ENCODE peak calls at places on chromosomes 1 and 21, in seven cellular contexts. D is astrocyte of the spinal cord, B is heart left ventricle, R is body of pancreas, O is OCI-LY7, I is fibroblast of the aortic adventitia, E is fibroblast of lung. C is an unnamed sample.

GRCh38 chr1:154784924-154785531 is 85.1 kb downstream of the KCNN3 start:
- DNase-seq in D (no peak), B (no peak), R (peak), O (peak), I (no peak), E (no peak), C (peak)

GRCh38 chr1:24702511-24703293 is 42.5 kb upstream of the CLIC4 start:
- DNase-seq in D (peak), B (peak), R (no peak), O (no peak), I (peak), E (peak), C (no peak)

GRCh38 chr1:218164111-218164929 is 120.8 kb upstream of the RRP15 start:
- DNase-seq in D (peak), B (peak), R (peak), O (peak), I (peak), E (peak), C (no peak)

GRCh38 chr1:10975567-10976326 is 36.7 kb upstream of the TARDBP start:
- DNase-seq in D (peak), B (no peak), R (peak), O (no peak), I (peak), E (peak), C (no peak)

GRCh38 chr1:234996245-234996757 is 132.3 kb downstream of the TOMM20 start:
- DNase-seq in D (no peak), B (no peak), R (no peak), O (no peak), I (no peak), E (peak), C (no peak)

GRCh38 chr1:58885998-58886397 is 102.2 kb upstream of the JUN start:
- DNase-seq in D (peak), B (no peak), R (peak), O (no peak), I (no peak), E (peak), C (no peak)

GRCh38 chr1:185670187-185670627 is 64.0 kb upstream of the HMCN1 start:
- DNase-seq in D (peak), B (peak), R (peak), O (no peak), I (peak), E (peak), C (no peak)

GRCh38 chr1:67313934-67314671 is 6.4 kb downstream of the IL12RB2 start:
- DNase-seq in D (no peak), B (no peak), R (no peak), O (no peak), I (no peak), E (no peak), C (no peak)

GRCh38 chr1:8822383-8823294 is 5.2 kb upstream of the RERE start:
- DNase-seq in D (peak), B (peak), R (no peak), O (no peak), I (peak), E (peak), C (no peak)

GRCh38 chr1:29647581-29647980 is 411.3 kb downstream of the PTPRU start:
- DNase-seq in D (no peak), B (no peak), R (no peak), O (no peak), I (peak), E (peak), C (no peak)

GRCh38 chr1:18100493-18101063 is 7.0 kb upstream of the IGSF21 start:
- DNase-seq in D (peak), B (peak), R (peak), O (peak), I (peak), E (peak), C (peak)

GRCh38 chr1:154427173-154428139 is 22.3 kb downstream of the IL6R start:
- DNase-seq in D (no peak), B (peak), R (peak), O (no peak), I (peak), E (peak), C (no peak)

GRCh38 chr1:162283657-162284056 is 93.0 kb downstream of the SPATA46 start:
- DNase-seq in D (no peak), B (peak), R (peak), O (no peak), I (no peak), E (no peak), C (no peak)

GRCh38 chr1:30384286-30385245 is 338.8 kb downstream of the MATN1 start:
- DNase-seq in D (no peak), B (no peak), R (no peak), O (no peak), I (no peak), E (no peak), C (no peak)

GRCh38 chr1:116769994-116770393 is 15.8 kb downstream of the CD2 start:
- DNase-seq in D (no peak), B (no peak), R (no peak), O (no peak), I (no peak), E (no peak), C (no peak)

GRCh38 chr1:207815913-207816312 is 64.1 kb downstream of the CD46 start:
- DNase-seq in D (no peak), B (no peak), R (no peak), O (no peak), I (no peak), E (peak), C (no peak)

GRCh38 chr1:58293388-58293787 is 253.1 kb downstream of the OMA1 start:
- DNase-seq in D (no peak), B (no peak), R (no peak), O (no peak), I (peak), E (no peak), C (no peak)

GRCh38 chr1:33443067-33443704 is 12.3 kb upstream of the PHC2 start:
- DNase-seq in D (no peak), B (no peak), R (no peak), O (no peak), I (peak), E (peak), C (no peak)

GRCh38 chr1:21338568-21339401 is 48.5 kb upstream of the ECE1 start:
- DNase-seq in D (peak), B (peak), R (peak), O (no peak), I (peak), E (peak), C (no peak)

GRCh38 chr1:6108937-6109636 is 63.4 kb downstream of the KCNAB2 start:
- DNase-seq in D (peak), B (no peak), R (peak), O (peak), I (peak), E (peak), C (peak)

GRCh38 chr1:19011832-19012231 is 55.4 kb upstream of the IFFO2 start:
- DNase-seq in D (no peak), B (no peak), R (no peak), O (no peak), I (no peak), E (no peak), C (no peak)

GRCh38 chr1:14733053-14733778 is 134.7 kb downstream of the KAZN start:
- DNase-seq in D (no peak), B (no peak), R (peak), O (peak), I (peak), E (no peak), C (no peak)

GRCh38 chr21:35226960-35227741 is 178.0 kb upstream of the RUNX1 start:
- DNase-seq in D (no peak), B (no peak), R (no peak), O (peak), I (no peak), E (no peak), C (peak)

GRCh38 chr1:209552406-209553264 is 30.9 kb upstream of the CAMK1G start:
- DNase-seq in D (no peak), B (no peak), R (no peak), O (no peak), I (no peak), E (no peak), C (no peak)

GRCh38 chr1:10754571-10755329 is 41.7 kb downstream of the CASZ1 start:
- DNase-seq in D (no peak), B (no peak), R (no peak), O (no peak), I (no peak), E (no peak), C (no peak)

GRCh38 chr1:247102381-247102780 is 1.8 kb downstream of the ZNF669 start:
- DNase-seq in D (peak), B (no peak), R (no peak), O (no peak), I (peak), E (peak), C (no peak)

GRCh38 chr21:43362928-43363314 is 64.0 kb downstream of the SIK1 start:
- DNase-seq in D (peak), B (no peak), R (no peak), O (peak), I (no peak), E (no peak), C (no peak)

GRCh38 chr21:37407719-37408455 is 41.3 kb downstream of the DYRK1A start:
- DNase-seq in D (peak), B (no peak), R (no peak), O (no peak), I (peak), E (peak), C (peak)

GRCh38 chr1:172674831-172675613 is 16.1 kb downstream of the FASLG start:
- DNase-seq in D (no peak), B (no peak), R (no peak), O (no peak), I (peak), E (no peak), C (no peak)

GRCh38 chr1:223007250-223007649 is 135.8 kb downstream of the TLR5 start:
- DNase-seq in D (peak), B (no peak), R (no peak), O (no peak), I (no peak), E (no peak), C (no peak)

GRCh38 chr1:228799929-228800328 is 64.7 kb downstream of the RHOU start:
- DNase-seq in D (no peak), B (no peak), R (no peak), O (no peak), I (no peak), E (no peak), C (no peak)

GRCh38 chr1:2979191-2980072 is 41.8 kb upstream of the ACTRT2 start:
- DNase-seq in D (no peak), B (no peak), R (no peak), O (no peak), I (no peak), E (no peak), C (no peak)

GRCh38 chr1:178371236-178371635 is 125.5 kb downstream of the CLEC20A start:
- DNase-seq in D (peak), B (no peak), R (no peak), O (no peak), I (peak), E (peak), C (no peak)

GRCh38 chr1:63674238-63674864 is 81.1 kb downstream of the PGM1 start:
- DNase-seq in D (peak), B (peak), R (peak), O (peak), I (peak), E (peak), C (no peak)

GRCh38 chr1:38061883-38062328 is 15.3 kb upstream of the POU3F1 start:
- DNase-seq in D (no peak), B (no peak), R (no peak), O (no peak), I (no peak), E (no peak), C (no peak)

GRCh38 chr1:3275471-3276340 is 178.8 kb upstream of the ARHGEF16 start:
- DNase-seq in D (peak), B (no peak), R (peak), O (no peak), I (peak), E (no peak), C (no peak)

GRCh38 chr1:160284220-160284781 is 632 bp downstream of the PEX19 start:
- DNase-seq in D (peak), B (no peak), R (no peak), O (peak), I (peak), E (peak), C (no peak)

GRCh38 chr1:230809205-230809990 is 58.9 kb downstream of the C1orf198 start:
- DNase-seq in D (no peak), B (no peak), R (no peak), O (no peak), I (no peak), E (no peak), C (no peak)

GRCh38 chr1:204321051-204321450 is 38.7 kb downstream of the PLEKHA6 start:
- DNase-seq in D (no peak), B (no peak), R (no peak), O (no peak), I (no peak), E (no peak), C (no peak)

DNA sequence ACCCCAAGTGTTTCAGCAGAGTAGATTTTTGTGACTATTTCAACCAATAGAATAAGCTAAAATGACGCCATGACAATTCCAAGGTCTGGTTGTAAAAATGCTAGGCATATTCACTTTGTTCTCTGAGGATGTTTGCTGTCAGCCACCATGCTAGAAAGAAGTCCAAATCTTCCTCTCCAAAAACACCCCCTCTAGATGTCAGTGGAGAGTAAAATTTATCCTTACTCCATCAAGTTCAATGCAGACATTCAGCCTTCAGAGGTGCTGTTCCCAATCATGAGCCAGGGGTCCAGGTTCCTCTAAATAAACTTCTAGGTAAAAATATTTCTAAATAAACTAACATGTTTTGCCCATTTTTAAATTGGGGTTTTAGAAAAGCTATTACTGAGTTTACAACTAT is 395.4 kb upstream of the ADAMTS5 start:
- DNase-seq in D (no peak), B (no peak), R (no peak), O (no peak), I (peak), E (peak), C (no peak)
- TF ChIP-seq CTCF in D (peak), B (peak), R (no peak), O (no peak), I (peak), E (no peak), C (no peak)

DNA sequence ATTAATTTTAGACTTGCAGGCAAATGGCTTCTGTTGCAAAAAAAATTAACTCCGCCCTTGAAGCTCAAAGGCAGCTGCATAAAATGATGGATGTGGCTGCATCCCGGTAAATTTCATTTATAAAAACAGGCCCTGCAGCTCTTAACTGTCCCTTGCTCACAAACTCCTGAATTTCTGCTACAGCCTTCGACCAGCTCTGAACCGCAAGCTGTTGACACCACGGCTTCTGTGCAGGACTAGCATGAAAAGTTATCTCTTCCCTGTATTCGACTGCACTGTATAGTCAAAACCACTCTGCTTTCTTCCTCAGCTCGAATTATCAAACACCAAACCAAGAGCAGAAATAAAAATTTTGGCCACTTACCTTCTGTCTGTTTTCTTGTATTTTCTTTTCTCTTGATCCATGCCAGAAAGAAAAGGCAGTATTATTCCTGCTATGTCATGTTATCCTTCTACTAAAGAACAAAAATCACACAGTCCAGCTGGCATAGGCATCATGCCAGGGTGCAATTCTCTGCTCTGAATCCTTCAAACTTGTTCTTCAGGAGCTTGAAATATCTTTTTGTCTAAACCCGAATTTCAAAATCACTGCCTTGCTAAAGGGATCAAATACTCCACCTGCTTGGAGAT is 195.5 kb upstream of the NCAM2 start:
- DNase-seq in D (no peak), B (no peak), R (no peak), O (no peak), I (no peak), E (no peak), C (no peak)
- H3K4me3 ChIP-seq in D (no peak), B (no peak), R (no peak), O (no peak), I (no peak), E (no peak), C (no peak)

GRCh38 chr1:85146972-85147359 is 53.9 kb downstream of the SYDE2 start:
- DNase-seq in D (peak), B (no peak), R (no peak), O (no peak), I (peak), E (no peak), C (no peak)
- TF ChIP-seq CTCF in D (no peak), B (no peak), R (peak), O (no peak), I (peak), E (no peak), C (no peak)

GRCh38 chr1:47681735-47682134 is 243.9 kb downstream of the FOXD2 start:
- DNase-seq in D (no peak), B (peak), R (no peak), O (no peak), I (no peak), E (no peak), C (no peak)
- H3K4me3 ChIP-seq in D (no peak), B (no peak), R (no peak), O (no peak), I (no peak), E (no peak), C (no peak)

GRCh38 chr1:4494558-4494957 is 159.9 kb upstream of the AJAP1 start:
- DNase-seq in D (no peak), B (no peak), R (peak), O (peak), I (no peak), E (no peak), C (no peak)
- TF ChIP-seq CTCF in D (no peak), B (peak), R (peak), O (peak), I (no peak), E (no peak), C (peak)

GRCh38 chr1:85297538-85297854 is 21.1 kb upstream of the BCL10 start:
- DNase-seq in D (no peak), B (no peak), R (no peak), O (no peak), I (no peak), E (no peak), C (no peak)
- H3K4me3 ChIP-seq in D (no peak), B (no peak), R (no peak), O (no peak), I (no peak), E (peak), C (no peak)

GRCh38 chr1:220884109-220884980 is 5.1 kb downstream of the HLX start:
- DNase-seq in D (peak), B (no peak), R (peak), O (no peak), I (peak), E (peak), C (no peak)
- TF ChIP-seq CTCF in D (no peak), B (no peak), R (no peak), O (no peak), I (no peak), E (no peak), C (no peak)

GRCh38 chr1:1033731-1034437 is 14.0 kb downstream of the AGRN start:
- DNase-seq in D (no peak), B (no peak), R (no peak), O (no peak), I (no peak), E (no peak), C (no peak)

GRCh38 chr1:1033009-1033587 is 13.2 kb downstream of the AGRN start:
- DNase-seq in D (peak), B (peak), R (peak), O (peak), I (peak), E (peak), C (peak)

GRCh38 chr1:1034438-1034759 is 14.5 kb downstream of the AGRN start:
- DNase-seq in D (no peak), B (no peak), R (no peak), O (no peak), I (no peak), E (no peak), C (no peak)

GRCh38 chr1:1031659-1032245 is 11.8 kb downstream of the AGRN start:
- DNase-seq in D (no peak), B (no peak), R (no peak), O (no peak), I (no peak), E (no peak), C (no peak)

GRCh38 chr1:1032428-1032827 is 12.5 kb downstream of the AGRN start:
- DNase-seq in D (no peak), B (no peak), R (peak), O (no peak), I (no peak), E (no peak), C (no peak)
- H3K4me3 ChIP-seq in D (no peak), B (peak), R (no peak), O (peak), I (no peak), E (no peak), C (no peak)

GRCh38 chr1:44300882-44301281 is 54.2 kb downstream of the ERI3 start:
- DNase-seq in D (no peak), B (no peak), R (no peak), O (no peak), I (no peak), E (no peak), C (no peak)

GRCh38 chr1:44305962-44306422 is 49.1 kb downstream of the ERI3 start:
- DNase-seq in D (no peak), B (no peak), R (no peak), O (no peak), I (no peak), E (no peak), C (no peak)

GRCh38 chr1:44297695-44298400 is 57.2 kb downstream of the ERI3 start:
- DNase-seq in D (no peak), B (no peak), R (no peak), O (no peak), I (no peak), E (no peak), C (no peak)

GRCh38 chr1:44303532-44303931 is 51.5 kb downstream of the ERI3 start:
- DNase-seq in D (no peak), B (no peak), R (no peak), O (no peak), I (no peak), E (no peak), C (no peak)

GRCh38 chr1:44302557-44302956 is 52.5 kb downstream of the ERI3 start:
- DNase-seq in D (no peak), B (no peak), R (no peak), O (no peak), I (no peak), E (no peak), C (no peak)
- TF ChIP-seq CTCF in D (no peak), B (no peak), R (no peak), O (no peak), I (no peak), E (no peak), C (no peak)

DNA sequence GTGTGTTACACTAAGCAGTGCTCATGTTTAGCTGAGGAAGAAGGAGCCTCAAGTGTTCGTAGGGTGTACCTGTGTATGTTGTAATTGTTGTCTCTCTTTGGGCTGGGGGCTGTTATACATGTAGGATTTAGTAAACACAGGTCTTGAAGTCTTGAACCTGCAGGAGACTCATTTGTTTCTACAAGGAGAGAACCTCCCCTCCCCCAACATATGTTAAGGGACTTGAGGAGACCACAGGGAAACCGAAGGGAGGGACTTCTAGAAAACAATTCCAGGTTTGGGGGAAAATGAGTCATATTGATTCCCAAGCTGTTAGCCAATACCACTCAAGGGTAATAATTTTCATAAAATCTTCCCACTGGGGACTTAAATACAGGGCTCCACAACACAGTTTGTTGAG is 25.0 kb upstream of the AGBL4 start:
- DNase-seq in D (no peak), B (no peak), R (no peak), O (no peak), I (no peak), E (no peak), C (no peak)
- H3K4me3 ChIP-seq in D (no peak), B (no peak), R (no peak), O (no peak), I (no peak), E (no peak), C (no peak)